ENCODE peak calls at places on chromosome 7, in nine cellular contexts. One of them, this sample, is unnamed.

GRCh38 chr7:43781726-43782607 is 23.5 kb downstream of the BLVRA start:
- DNase-seq in head of caudate nucleus: no peak
- DNase-seq in stimulated activated CD8-positive, alpha-beta memory T cell treated with anti-CD3 and anti-CD28 coated beads, Interleukin-7, amount 100 ng/mL, for 1 hour: no peak
- DNase-seq in ureter: no peak
- DNase-seq in mucosa of gallbladder: peak
- DNase-seq in NCI-H748 treated with DMSO at 0.1 percent for 48 hours: no peak
- DNase-seq in kidney epithelial cell: no peak
- DNase-seq in activated T-helper 1 cell treated with anti-CD3 and anti-CD28 coated beads, Interleukin-2, amount 50 U/mL, for 16 hours: no peak
- DNase-seq in endothelial cell of umbilical vein: no peak
- DNase-seq in this sample: peak

GRCh38 chr7:131859162-131859821 is 302.9 kb upstream of the PODXL start:
- DNase-seq in NCI-H748 treated with DMSO at 0.1 percent for 48 hours: peak
- DNase-seq in activated T-helper 1 cell treated with anti-CD3 and anti-CD28 coated beads, Interleukin-2, amount 50 U/mL, for 16 hours: no peak
- DNase-seq in endothelial cell of umbilical vein: peak
- DNase-seq in kidney epithelial cell: peak
- DNase-seq in ureter: peak
- DNase-seq in mucosa of gallbladder: peak
- DNase-seq in stimulated activated CD8-positive, alpha-beta memory T cell treated with anti-CD3 and anti-CD28 coated beads, Interleukin-7, amount 100 ng/mL, for 1 hour: peak
- DNase-seq in head of caudate nucleus: peak
- DNase-seq in this sample: peak

GRCh38 chr7:83410989-83411591 is 237.8 kb downstream of the SEMA3E start:
- DNase-seq in ureter: no peak
- DNase-seq in kidney epithelial cell: no peak
- DNase-seq in endothelial cell of umbilical vein: peak
- DNase-seq in stimulated activated CD8-positive, alpha-beta memory T cell treated with anti-CD3 and anti-CD28 coated beads, Interleukin-7, amount 100 ng/mL, for 1 hour: no peak
- DNase-seq in NCI-H748 treated with DMSO at 0.1 percent for 48 hours: peak
- DNase-seq in activated T-helper 1 cell treated with anti-CD3 and anti-CD28 coated beads, Interleukin-2, amount 50 U/mL, for 16 hours: no peak
- DNase-seq in mucosa of gallbladder: peak
- DNase-seq in head of caudate nucleus: no peak
- DNase-seq in this sample: peak

GRCh38 chr7:4249241-4249640 is 432.9 kb upstream of the FOXK1 start:
- DNase-seq in head of caudate nucleus: no peak
- DNase-seq in kidney epithelial cell: no peak
- DNase-seq in NCI-H748 treated with DMSO at 0.1 percent for 48 hours: no peak
- DNase-seq in stimulated activated CD8-positive, alpha-beta memory T cell treated with anti-CD3 and anti-CD28 coated beads, Interleukin-7, amount 100 ng/mL, for 1 hour: no peak
- DNase-seq in endothelial cell of umbilical vein: no peak
- DNase-seq in ureter: no peak
- DNase-seq in activated T-helper 1 cell treated with anti-CD3 and anti-CD28 coated beads, Interleukin-2, amount 50 U/mL, for 16 hours: no peak
- DNase-seq in mucosa of gallbladder: no peak
- DNase-seq in this sample: no peak

GRCh38 chr7:139034336-139034735 is 1.5 kb downstream of the ZC3HAV1L start:
- DNase-seq in activated T-helper 1 cell treated with anti-CD3 and anti-CD28 coated beads, Interleukin-2, amount 50 U/mL, for 16 hours: no peak
- DNase-seq in mucosa of gallbladder: no peak
- DNase-seq in endothelial cell of umbilical vein: no peak
- DNase-seq in kidney epithelial cell: no peak
- DNase-seq in stimulated activated CD8-positive, alpha-beta memory T cell treated with anti-CD3 and anti-CD28 coated beads, Interleukin-7, amount 100 ng/mL, for 1 hour: no peak
- DNase-seq in ureter: no peak
- DNase-seq in head of caudate nucleus: no peak
- DNase-seq in NCI-H748 treated with DMSO at 0.1 percent for 48 hours: no peak
- DNase-seq in this sample: peak

GRCh38 chr7:2708041-2708440 is 20.0 kb downstream of the AMZ1 start:
- DNase-seq in stimulated activated CD8-positive, alpha-beta memory T cell treated with anti-CD3 and anti-CD28 coated beads, Interleukin-7, amount 100 ng/mL, for 1 hour: no peak
- DNase-seq in head of caudate nucleus: no peak
- DNase-seq in NCI-H748 treated with DMSO at 0.1 percent for 48 hours: no peak
- DNase-seq in kidney epithelial cell: no peak
- DNase-seq in activated T-helper 1 cell treated with anti-CD3 and anti-CD28 coated beads, Interleukin-2, amount 50 U/mL, for 16 hours: no peak
- DNase-seq in mucosa of gallbladder: no peak
- DNase-seq in ureter: no peak
- DNase-seq in endothelial cell of umbilical vein: no peak
- DNase-seq in this sample: no peak

GRCh38 chr7:31763548-31763947 is 76.5 kb downstream of the PPP1R17 start:
- DNase-seq in head of caudate nucleus: no peak
- DNase-seq in NCI-H748 treated with DMSO at 0.1 percent for 48 hours: no peak
- DNase-seq in stimulated activated CD8-positive, alpha-beta memory T cell treated with anti-CD3 and anti-CD28 coated beads, Interleukin-7, amount 100 ng/mL, for 1 hour: no peak
- DNase-seq in ureter: no peak
- DNase-seq in mucosa of gallbladder: no peak
- DNase-seq in activated T-helper 1 cell treated with anti-CD3 and anti-CD28 coated beads, Interleukin-2, amount 50 U/mL, for 16 hours: no peak
- DNase-seq in endothelial cell of umbilical vein: no peak
- DNase-seq in kidney epithelial cell: no peak
- DNase-seq in this sample: no peak

GRCh38 chr7:134939136-134939535 is 47.2 kb upstream of the AGBL3 start:
- DNase-seq in ureter: no peak
- DNase-seq in activated T-helper 1 cell treated with anti-CD3 and anti-CD28 coated beads, Interleukin-2, amount 50 U/mL, for 16 hours: no peak
- DNase-seq in kidney epithelial cell: no peak
- DNase-seq in mucosa of gallbladder: no peak
- DNase-seq in head of caudate nucleus: no peak
- DNase-seq in endothelial cell of umbilical vein: no peak
- DNase-seq in NCI-H748 treated with DMSO at 0.1 percent for 48 hours: no peak
- DNase-seq in stimulated activated CD8-positive, alpha-beta memory T cell treated with anti-CD3 and anti-CD28 coated beads, Interleukin-7, amount 100 ng/mL, for 1 hour: no peak
- DNase-seq in this sample: no peak

GRCh38 chr7:113197274-113197673 is 78.9 kb upstream of the SMIM30 start:
- DNase-seq in endothelial cell of umbilical vein: no peak
- DNase-seq in mucosa of gallbladder: no peak
- DNase-seq in ureter: no peak
- DNase-seq in head of caudate nucleus: no peak
- DNase-seq in stimulated activated CD8-positive, alpha-beta memory T cell treated with anti-CD3 and anti-CD28 coated beads, Interleukin-7, amount 100 ng/mL, for 1 hour: no peak
- DNase-seq in activated T-helper 1 cell treated with anti-CD3 and anti-CD28 coated beads, Interleukin-2, amount 50 U/mL, for 16 hours: no peak
- DNase-seq in NCI-H748 treated with DMSO at 0.1 percent for 48 hours: no peak
- DNase-seq in kidney epithelial cell: peak
- DNase-seq in this sample: peak

GRCh38 chr7:44280993-44281721 is 44.2 kb downstream of the CAMK2B start:
- DNase-seq in stimulated activated CD8-positive, alpha-beta memory T cell treated with anti-CD3 and anti-CD28 coated beads, Interleukin-7, amount 100 ng/mL, for 1 hour: no peak
- DNase-seq in mucosa of gallbladder: no peak
- DNase-seq in NCI-H748 treated with DMSO at 0.1 percent for 48 hours: no peak
- DNase-seq in activated T-helper 1 cell treated with anti-CD3 and anti-CD28 coated beads, Interleukin-2, amount 50 U/mL, for 16 hours: no peak
- DNase-seq in head of caudate nucleus: peak
- DNase-seq in kidney epithelial cell: no peak
- DNase-seq in endothelial cell of umbilical vein: no peak
- DNase-seq in ureter: peak
- DNase-seq in this sample: no peak

GRCh38 chr7:39421661-39422060 is 144.5 kb upstream of the YAE1 start:
- DNase-seq in stimulated activated CD8-positive, alpha-beta memory T cell treated with anti-CD3 and anti-CD28 coated beads, Interleukin-7, amount 100 ng/mL, for 1 hour: no peak
- DNase-seq in mucosa of gallbladder: no peak
- DNase-seq in endothelial cell of umbilical vein: no peak
- DNase-seq in NCI-H748 treated with DMSO at 0.1 percent for 48 hours: no peak
- DNase-seq in head of caudate nucleus: no peak
- DNase-seq in activated T-helper 1 cell treated with anti-CD3 and anti-CD28 coated beads, Interleukin-2, amount 50 U/mL, for 16 hours: no peak
- DNase-seq in kidney epithelial cell: no peak
- DNase-seq in ureter: no peak
- DNase-seq in this sample: no peak

GRCh38 chr7:20330797-20331230 is at the start of gene ITGB8:
- DNase-seq in head of caudate nucleus: no peak
- DNase-seq in endothelial cell of umbilical vein: peak
- DNase-seq in kidney epithelial cell: no peak
- DNase-seq in NCI-H748 treated with DMSO at 0.1 percent for 48 hours: peak
- DNase-seq in mucosa of gallbladder: peak
- DNase-seq in stimulated activated CD8-positive, alpha-beta memory T cell treated with anti-CD3 and anti-CD28 coated beads, Interleukin-7, amount 100 ng/mL, for 1 hour: no peak
- DNase-seq in activated T-helper 1 cell treated with anti-CD3 and anti-CD28 coated beads, Interleukin-2, amount 50 U/mL, for 16 hours: no peak
- DNase-seq in ureter: no peak
- DNase-seq in this sample: no peak

GRCh38 chr7:67644149-67644548 is 647.5 kb downstream of the TYW1 start:
- DNase-seq in endothelial cell of umbilical vein: no peak
- DNase-seq in stimulated activated CD8-positive, alpha-beta memory T cell treated with anti-CD3 and anti-CD28 coated beads, Interleukin-7, amount 100 ng/mL, for 1 hour: no peak
- DNase-seq in activated T-helper 1 cell treated with anti-CD3 and anti-CD28 coated beads, Interleukin-2, amount 50 U/mL, for 16 hours: no peak
- DNase-seq in mucosa of gallbladder: no peak
- DNase-seq in NCI-H748 treated with DMSO at 0.1 percent for 48 hours: no peak
- DNase-seq in ureter: no peak
- DNase-seq in kidney epithelial cell: no peak
- DNase-seq in head of caudate nucleus: no peak
- DNase-seq in this sample: no peak

GRCh38 chr7:152866791-152867481 is 107.4 kb downstream of the ACTR3B start:
- DNase-seq in stimulated activated CD8-positive, alpha-beta memory T cell treated with anti-CD3 and anti-CD28 coated beads, Interleukin-7, amount 100 ng/mL, for 1 hour: no peak
- DNase-seq in head of caudate nucleus: no peak
- DNase-seq in NCI-H748 treated with DMSO at 0.1 percent for 48 hours: no peak
- DNase-seq in mucosa of gallbladder: no peak
- DNase-seq in endothelial cell of umbilical vein: no peak
- DNase-seq in activated T-helper 1 cell treated with anti-CD3 and anti-CD28 coated beads, Interleukin-2, amount 50 U/mL, for 16 hours: no peak
- DNase-seq in kidney epithelial cell: no peak
- DNase-seq in ureter: no peak
- DNase-seq in this sample: no peak

GRCh38 chr7:83149466-83149865 is 13.2 kb downstream of the PCLO start:
- DNase-seq in kidney epithelial cell: no peak
- DNase-seq in endothelial cell of umbilical vein: no peak
- DNase-seq in head of caudate nucleus: no peak
- DNase-seq in mucosa of gallbladder: no peak
- DNase-seq in NCI-H748 treated with DMSO at 0.1 percent for 48 hours: no peak
- DNase-seq in activated T-helper 1 cell treated with anti-CD3 and anti-CD28 coated beads, Interleukin-2, amount 50 U/mL, for 16 hours: no peak
- DNase-seq in ureter: no peak
- DNase-seq in stimulated activated CD8-positive, alpha-beta memory T cell treated with anti-CD3 and anti-CD28 coated beads, Interleukin-7, amount 100 ng/mL, for 1 hour: no peak
- DNase-seq in this sample: no peak

GRCh38 chr7:73397936-73398335 is 35.6 kb upstream of the FZD9 start:
- DNase-seq in endothelial cell of umbilical vein: no peak
- DNase-seq in activated T-helper 1 cell treated with anti-CD3 and anti-CD28 coated beads, Interleukin-2, amount 50 U/mL, for 16 hours: no peak
- DNase-seq in mucosa of gallbladder: no peak
- DNase-seq in head of caudate nucleus: no peak
- DNase-seq in ureter: no peak
- DNase-seq in NCI-H748 treated with DMSO at 0.1 percent for 48 hours: no peak
- DNase-seq in kidney epithelial cell: no peak
- DNase-seq in stimulated activated CD8-positive, alpha-beta memory T cell treated with anti-CD3 and anti-CD28 coated beads, Interleukin-7, amount 100 ng/mL, for 1 hour: no peak
- DNase-seq in this sample: no peak

GRCh38 chr7:130071701-130072622 is 1.6 kb downstream of the KLHDC10 start:
- DNase-seq in NCI-H748 treated with DMSO at 0.1 percent for 48 hours: peak
- DNase-seq in kidney epithelial cell: peak
- DNase-seq in activated T-helper 1 cell treated with anti-CD3 and anti-CD28 coated beads, Interleukin-2, amount 50 U/mL, for 16 hours: peak
- DNase-seq in head of caudate nucleus: peak
- DNase-seq in mucosa of gallbladder: peak
- DNase-seq in stimulated activated CD8-positive, alpha-beta memory T cell treated with anti-CD3 and anti-CD28 coated beads, Interleukin-7, amount 100 ng/mL, for 1 hour: peak
- DNase-seq in ureter: peak
- DNase-seq in endothelial cell of umbilical vein: peak
- DNase-seq in this sample: peak

GRCh38 chr7:133253522-133253882 is 624 bp downstream of the EXOC4 start:
- DNase-seq in head of caudate nucleus: no peak
- DNase-seq in NCI-H748 treated with DMSO at 0.1 percent for 48 hours: no peak
- DNase-seq in endothelial cell of umbilical vein: peak
- DNase-seq in kidney epithelial cell: no peak
- DNase-seq in mucosa of gallbladder: peak
- DNase-seq in ureter: no peak
- DNase-seq in stimulated activated CD8-positive, alpha-beta memory T cell treated with anti-CD3 and anti-CD28 coated beads, Interleukin-7, amount 100 ng/mL, for 1 hour: no peak
- DNase-seq in activated T-helper 1 cell treated with anti-CD3 and anti-CD28 coated beads, Interleukin-2, amount 50 U/mL, for 16 hours: no peak
- DNase-seq in this sample: no peak

GRCh38 chr7:130275826-130276291 is 9.2 kb downstream of the CPA2 start:
- DNase-seq in kidney epithelial cell: no peak
- DNase-seq in endothelial cell of umbilical vein: no peak
- DNase-seq in head of caudate nucleus: no peak
- DNase-seq in ureter: no peak
- DNase-seq in activated T-helper 1 cell treated with anti-CD3 and anti-CD28 coated beads, Interleukin-2, amount 50 U/mL, for 16 hours: no peak
- DNase-seq in NCI-H748 treated with DMSO at 0.1 percent for 48 hours: no peak
- DNase-seq in stimulated activated CD8-positive, alpha-beta memory T cell treated with anti-CD3 and anti-CD28 coated beads, Interleukin-7, amount 100 ng/mL, for 1 hour: no peak
- DNase-seq in mucosa of gallbladder: no peak
- DNase-seq in this sample: no peak

GRCh38 chr7:158821173-158822021 is 7.9 kb downstream of the ESYT2 start:
- DNase-seq in endothelial cell of umbilical vein: peak
- DNase-seq in ureter: no peak
- DNase-seq in activated T-helper 1 cell treated with anti-CD3 and anti-CD28 coated beads, Interleukin-2, amount 50 U/mL, for 16 hours: no peak
- DNase-seq in head of caudate nucleus: no peak
- DNase-seq in kidney epithelial cell: no peak
- DNase-seq in mucosa of gallbladder: no peak
- DNase-seq in NCI-H748 treated with DMSO at 0.1 percent for 48 hours: no peak
- DNase-seq in stimulated activated CD8-positive, alpha-beta memory T cell treated with anti-CD3 and anti-CD28 coated beads, Interleukin-7, amount 100 ng/mL, for 1 hour: no peak
- DNase-seq in this sample: peak

This sample was measured in HFFc6.